ENCODE peak calls at places on chromosomes 6 and 20, in six cellular contexts. B, J, L, P, U and W are unnamed samples.

GRCh38 chr20:48478370-48478769 is 349.4 kb downstream of the PREX1 start:
- DNase-seq in B (no peak), J (no peak), L (no peak), P (no peak), U (peak), W (peak)

GRCh38 chr6:80939936-80940335 is 812.5 kb downstream of the TENT5A start:
- DNase-seq in B (no peak), J (no peak), L (no peak), P (no peak), U (no peak), W (no peak)

GRCh38 chr20:13765868-13766416 is 18.8 kb downstream of the ESF1 start:
- DNase-seq in B (no peak), J (no peak), L (no peak), P (no peak), U (no peak), W (no peak)

GRCh38 chr6:44650947-44651346 is 263.4 kb downstream of the CDC5L start:
- DNase-seq in B (peak), J (no peak), L (no peak), P (peak), U (no peak), W (no peak)

GRCh38 chr6:9532621-9533557 is 882.0 kb downstream of the TFAP2A start:
- DNase-seq in B (peak), J (no peak), L (no peak), P (peak), U (no peak), W (no peak)

GRCh38 chr6:36285797-36286196 is 15.9 kb downstream of the PNPLA1 start:
- DNase-seq in B (no peak), J (no peak), L (no peak), P (peak), U (no peak), W (no peak)

GRCh38 chr6:394641-395289 is 3.2 kb downstream of the IRF4 start:
- DNase-seq in B (no peak), J (no peak), L (no peak), P (no peak), U (no peak), W (no peak)

GRCh38 chr20:58850693-58851174 is at the start of gene GNAS-AS1:
- DNase-seq in B (peak), J (peak), L (peak), P (peak), U (peak), W (peak)

GRCh38 chr6:166862287-166862977 is 93.9 kb downstream of the RNASET2 start:
- DNase-seq in B (peak), J (peak), L (no peak), P (no peak), U (peak), W (peak)

GRCh38 chr6:116291701-116292396 is 12.1 kb upstream of the TSPYL1 start:
- DNase-seq in B (no peak), J (no peak), L (no peak), P (no peak), U (no peak), W (no peak)

GRCh38 chr6:53986721-53987526 is 124.3 kb upstream of the MLIP start:
- DNase-seq in B (peak), J (no peak), L (peak), P (no peak), U (no peak), W (no peak)

GRCh38 chr6:159821726-159822125 is 21.6 kb downstream of the PNLDC1 start:
- DNase-seq in B (no peak), J (no peak), L (no peak), P (no peak), U (no peak), W (no peak)

GRCh38 chr6:146543211-146543939 is at the start of gene RAB32:
- DNase-seq in B (peak), J (peak), L (peak), P (peak), U (peak), W (peak)

GRCh38 chr6:130223508-130223907 is 757 bp upstream of the SAMD3 start:
- DNase-seq in B (no peak), J (no peak), L (no peak), P (peak), U (peak), W (peak)

GRCh38 chr6:148324297-148325007 is 18.2 kb upstream of the SASH1 start:
- DNase-seq in B (no peak), J (no peak), L (no peak), P (peak), U (no peak), W (no peak)

GRCh38 chr6:2866183-2866846 is 24.7 kb upstream of the SERPINB1 start:
- DNase-seq in B (no peak), J (peak), L (no peak), P (no peak), U (peak), W (peak)

DNA sequence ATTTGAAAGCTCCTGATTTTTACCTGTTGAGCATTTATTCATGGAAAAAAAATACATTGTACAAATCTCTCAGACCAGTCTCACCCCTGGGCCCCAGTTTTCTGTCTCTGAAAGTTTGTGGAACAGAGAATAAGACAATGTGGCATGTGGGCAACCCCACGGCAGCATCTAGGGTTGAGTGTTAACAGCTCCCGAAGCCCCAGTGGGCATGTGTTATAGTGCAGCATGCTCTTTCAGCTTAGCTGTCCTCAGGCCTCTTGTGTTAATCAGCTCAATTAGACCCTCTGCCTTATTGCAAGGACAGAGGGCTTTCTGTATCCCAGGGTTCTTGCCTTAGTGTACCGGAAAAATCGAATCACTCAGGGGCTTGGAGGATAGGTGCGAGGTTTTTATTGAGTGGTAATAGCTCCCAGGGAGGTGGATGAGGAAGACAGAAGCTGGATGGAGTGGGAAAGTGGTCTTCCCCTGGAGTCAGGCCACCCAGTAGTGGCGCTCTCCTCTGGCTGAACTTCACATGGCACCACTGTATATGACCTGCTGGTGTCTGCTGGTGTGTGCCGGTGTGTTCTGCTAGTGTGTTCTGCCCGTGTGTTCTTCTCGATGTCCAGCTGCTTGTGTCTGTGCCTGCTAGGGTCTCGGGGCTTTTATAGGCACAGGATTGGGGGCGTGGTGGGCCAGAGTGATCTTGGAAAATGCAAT is 382.8 kb downstream of the EPM2A start:
- DNase-seq in B (no peak), J (no peak), L (no peak), P (no peak), U (no peak), W (peak)
- TF ChIP-seq CTCF in B (no peak), J (peak), L (no peak), P (no peak), U (no peak), W (no peak)

GRCh38 chr20:22586645-22587310 is 2.4 kb upstream of the FOXA2 start:
- DNase-seq in B (no peak), J (peak), L (no peak), P (peak), U (peak), W (peak)
- TF ChIP-seq CTCF in B (peak), J (peak), L (peak), P (peak), U (peak), W (peak)

DNA sequence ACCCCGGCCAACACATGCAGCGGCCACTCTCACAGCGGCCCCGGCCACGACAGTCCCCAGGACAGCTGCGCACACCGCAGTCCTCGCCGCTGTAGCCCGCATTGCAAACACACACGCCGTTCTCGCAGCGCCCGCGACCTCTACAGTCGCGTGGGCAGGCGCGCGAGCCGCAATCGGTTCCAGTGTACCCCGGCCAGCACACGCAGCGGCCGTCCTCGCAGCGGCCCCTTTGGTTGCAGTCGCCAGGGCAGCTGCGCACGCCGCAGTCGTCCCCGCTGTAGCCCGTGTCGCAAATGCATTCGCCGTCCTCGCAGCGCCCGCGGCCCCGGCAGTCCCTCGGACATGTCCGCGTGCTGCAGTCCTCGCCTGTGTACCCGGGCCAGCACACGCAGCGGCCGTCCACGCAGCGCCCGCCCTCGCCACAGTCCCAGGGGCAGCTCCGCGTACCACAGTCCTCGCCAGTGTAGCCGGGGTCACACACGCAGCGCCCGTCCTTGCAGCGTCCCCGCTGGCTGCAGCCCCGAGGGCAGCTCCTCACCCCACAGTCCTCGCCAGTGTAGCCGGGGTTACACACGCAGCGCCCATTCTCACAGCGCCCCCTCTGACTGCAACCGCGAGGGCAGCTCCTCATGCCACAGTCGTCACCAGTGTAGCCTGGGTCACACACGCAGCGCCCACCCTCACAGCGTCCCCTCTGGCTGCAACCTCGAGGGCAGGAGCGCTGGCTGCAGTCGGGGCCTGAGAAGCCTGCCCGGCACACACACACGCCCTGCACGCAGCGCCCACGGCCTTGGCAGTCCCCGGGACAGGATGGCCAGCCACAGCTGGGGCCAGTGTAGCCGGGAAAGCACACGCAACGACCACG is 12.5 kb downstream of the TNXB start:
- DNase-seq in B (no peak), J (peak), L (no peak), P (no peak), U (no peak), W (no peak)
- TF ChIP-seq CTCF in B (no peak), J (peak), L (no peak), P (no peak), U (no peak), W (no peak)

GRCh38 chr6:6678185-6678671 is 89.7 kb downstream of the LY86 start:
- DNase-seq in B (peak), J (no peak), L (peak), P (peak), U (no peak), W (no peak)

GRCh38 chr6:6678811-6679210 is 90.3 kb downstream of the LY86 start:
- DNase-seq in B (no peak), J (no peak), L (no peak), P (no peak), U (no peak), W (no peak)

GRCh38 chr6:6676910-6677441 is 88.5 kb downstream of the LY86 start:
- DNase-seq in B (peak), J (peak), L (peak), P (peak), U (peak), W (peak)

GRCh38 chr6:6679633-6680032 is 91.1 kb downstream of the LY86 start:
- DNase-seq in B (no peak), J (no peak), L (no peak), P (no peak), U (no peak), W (no peak)

DNA sequence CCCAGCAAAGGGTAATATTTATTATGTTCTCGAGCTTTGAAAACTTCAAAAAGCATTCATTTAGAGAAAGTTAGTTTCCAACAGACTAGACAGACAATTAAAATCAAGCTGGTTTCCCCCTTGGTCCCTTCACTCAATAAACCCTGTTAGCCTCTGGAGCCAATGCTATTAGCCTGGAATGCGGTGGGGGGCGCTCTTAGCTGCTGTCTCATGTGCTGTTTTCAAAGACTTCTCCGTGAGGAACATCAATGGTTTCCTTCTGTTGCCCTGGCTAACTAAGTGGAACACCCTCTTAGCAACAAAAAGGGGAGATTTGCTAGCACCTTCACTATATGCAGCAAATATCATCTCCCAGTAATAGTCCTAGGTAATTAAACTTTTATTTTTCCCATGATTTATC is 86.4 kb downstream of the LY86 start:
- DNase-seq in B (no peak), J (peak), L (no peak), P (peak), U (no peak), W (no peak)
- TF ChIP-seq CTCF in B (peak), J (peak), L (peak), P (peak), U (peak), W (peak)